ENCODE peak calls at places on chromosome 7, in four cellular contexts. D is K562, F is GM12878, E is HL-60. Z is an unnamed sample.

GRCh38 chr7:92750440-92750839 is 85.9 kb downstream of the CDK6 start:
- DNase-seq in D (no peak), F (no peak), E (no peak), Z (no peak)

GRCh38 chr7:41054960-41055700 is 647.8 kb downstream of the INHBA start:
- DNase-seq in D (no peak), F (no peak), E (no peak), Z (no peak)

GRCh38 chr7:47610506-47611044 is 28.7 kb upstream of the TNS3 start:
- DNase-seq in D (no peak), F (no peak), E (no peak), Z (no peak)

GRCh38 chr7:68162712-68163111 is 1166.1 kb downstream of the TYW1 start:
- DNase-seq in D (no peak), F (no peak), E (no peak), Z (no peak)

GRCh38 chr7:15682751-15683150 is 3.7 kb downstream of the MEOX2 start:
- DNase-seq in D (no peak), F (no peak), E (no peak), Z (no peak)

GRCh38 chr7:158121441-158122045 is 466.1 kb downstream of the PTPRN2 start:
- DNase-seq in D (no peak), F (no peak), E (no peak), Z (no peak)

GRCh38 chr7:111199643-111200042 is 108.7 kb downstream of the LRRN3 start:
- DNase-seq in D (no peak), F (no peak), E (no peak), Z (no peak)

GRCh38 chr7:158267737-158268435 is 319.7 kb downstream of the PTPRN2 start:
- DNase-seq in D (no peak), F (no peak), E (no peak), Z (no peak)

GRCh38 chr7:141001122-141001521 is 13.6 kb downstream of the MRPS33 start:
- DNase-seq in D (no peak), F (no peak), E (no peak), Z (no peak)

GRCh38 chr7:132249591-132249971 is 326.7 kb downstream of the PLXNA4 start:
- DNase-seq in D (peak), F (no peak), E (no peak), Z (no peak)

GRCh38 chr7:143479055-143479766 is 1.5 kb downstream of the TAS2R41 start:
- DNase-seq in D (no peak), F (no peak), E (no peak), Z (no peak)

GRCh38 chr7:36011588-36011965 is 141.5 kb upstream of the EEPD1 start:
- DNase-seq in D (no peak), F (no peak), E (no peak), Z (no peak)

GRCh38 chr7:114086906-114087651 is 168.3 kb upstream of the PPP1R3A start:
- DNase-seq in D (no peak), F (no peak), E (no peak), Z (no peak)

GRCh38 chr7:117088623-117089199 is 135.4 kb downstream of the ST7 start:
- DNase-seq in D (no peak), F (no peak), E (no peak), Z (no peak)

GRCh38 chr7:140673770-140674155 is 1.0 kb downstream of the ADCK2 start:
- DNase-seq in D (no peak), F (no peak), E (no peak), Z (no peak)

GRCh38 chr7:66841898-66842297 is 79.1 kb upstream of the TMEM248 start:
- DNase-seq in D (no peak), F (no peak), E (no peak), Z (no peak)

GRCh38 chr7:66845382-66846095 is 75.5 kb upstream of the TMEM248 start:
- DNase-seq in D (peak), F (no peak), E (no peak), Z (no peak)

GRCh38 chr7:66847879-66848810 is 72.9 kb upstream of the TMEM248 start:
- DNase-seq in D (no peak), F (no peak), E (peak), Z (no peak)

GRCh38 chr7:66840316-66840715 is 80.7 kb upstream of the TMEM248 start:
- DNase-seq in D (no peak), F (no peak), E (no peak), Z (no peak)

GRCh38 chr7:66844552-66845381 is 76.3 kb upstream of the TMEM248 start:
- DNase-seq in D (peak), F (peak), E (peak), Z (peak)
- TF ChIP-seq POLR2AphosphoS5 in D (peak), F (peak), E (peak), Z (peak)

DNA sequence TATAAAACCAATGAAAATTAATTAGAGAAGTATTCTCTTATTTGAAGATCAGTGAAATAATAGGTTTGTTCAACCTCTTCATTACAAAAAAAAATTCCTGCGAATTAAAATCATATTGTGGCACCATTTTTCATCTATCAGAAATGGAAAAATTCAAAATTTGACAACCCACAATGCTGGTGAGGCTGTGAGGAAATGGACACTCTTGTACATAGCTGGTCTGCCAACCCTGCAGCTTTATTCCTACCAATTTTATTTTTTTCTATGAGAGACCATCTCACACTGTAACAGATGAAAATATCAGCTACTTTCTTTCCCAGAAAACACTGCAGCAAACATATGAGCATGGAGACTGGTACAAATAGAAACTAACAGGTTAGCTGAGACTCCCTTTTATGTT is 208.8 kb upstream of the SEMA3E start:
- DNase-seq in D (no peak), F (no peak), E (no peak), Z (no peak)
- TF ChIP-seq SPI1 in D (no peak), F (no peak), E (no peak), Z (no peak)

GRCh38 chr7:22632674-22633073 is 94.3 kb upstream of the IL6 start:
- DNase-seq in D (no peak), F (no peak), E (no peak), Z (no peak)
- TF ChIP-seq POLR2AphosphoS5 in D (no peak), F (no peak), E (no peak), Z (no peak)

GRCh38 chr7:24123061-24123460 is 160.9 kb upstream of the NPY start:
- DNase-seq in D (no peak), F (no peak), E (no peak), Z (no peak)

GRCh38 chr7:24125765-24126164 is 158.2 kb upstream of the NPY start:
- DNase-seq in D (no peak), F (no peak), E (no peak), Z (no peak)

GRCh38 chr7:24115661-24116060 is 168.3 kb upstream of the NPY start:
- DNase-seq in D (no peak), F (no peak), E (no peak), Z (no peak)

GRCh38 chr7:24119852-24120251 is 164.1 kb upstream of the NPY start:
- DNase-seq in D (no peak), F (no peak), E (no peak), Z (no peak)
- TF ChIP-seq SPI1 in D (no peak), F (no peak), E (no peak), Z (no peak)

DNA sequence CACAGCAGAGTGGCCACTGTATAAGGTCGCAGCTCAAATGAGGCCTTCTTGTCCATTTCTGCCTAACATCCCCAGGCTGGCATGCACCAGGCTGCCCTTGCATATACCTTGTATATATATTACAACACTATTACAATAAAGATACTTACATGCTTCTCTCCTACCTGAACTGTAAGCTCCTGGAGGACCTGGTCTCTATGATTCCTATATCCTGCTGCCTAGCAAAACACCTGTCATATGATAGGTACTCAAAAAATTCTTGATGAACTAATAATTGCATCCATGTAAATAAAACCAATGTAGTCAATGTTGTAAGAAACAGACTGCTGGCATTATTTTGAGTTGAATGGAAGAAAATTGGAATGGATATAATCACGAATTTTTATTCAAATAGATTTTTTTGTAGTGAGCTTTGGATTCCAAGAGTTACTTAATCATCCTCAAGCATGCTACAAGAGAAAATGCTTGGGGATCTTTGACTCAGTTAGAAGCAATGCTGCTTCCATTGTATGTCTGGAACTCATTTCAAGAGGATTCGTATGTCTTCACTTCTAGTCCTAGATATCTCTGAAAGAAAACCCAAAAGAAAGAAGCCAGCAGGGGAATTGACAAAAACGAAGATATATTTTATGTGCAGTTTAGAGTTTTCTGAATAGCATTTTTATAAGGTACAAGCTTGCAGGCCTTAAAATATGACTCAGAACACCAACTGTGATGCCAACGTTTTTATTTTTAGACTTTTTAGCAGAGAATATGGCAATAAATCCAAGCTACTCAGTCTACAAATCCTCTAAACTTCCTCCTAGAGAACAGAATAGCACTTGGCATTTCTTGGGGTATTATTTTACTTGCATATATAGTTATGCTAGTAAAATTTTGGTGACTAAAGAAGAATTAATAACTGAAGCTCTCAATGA is 53.1 kb downstream of the OSBPL3 start:
- DNase-seq in D (no peak), F (no peak), E (no peak), Z (no peak)
- TF ChIP-seq POLR2AphosphoS5 in D (no peak), F (no peak), E (no peak), Z (no peak)

Z was measured in GM12891.